ENCODE peak calls at places on chromosomes 5 and 9, in five cellular contexts. Z is CD8-positive, alpha-beta T cell; U is fibroblast of mammary gland; D is GM23338; O is Calu3. H is an unnamed sample.

GRCh38 chr5:73654861-73655318 is 28.9 kb downstream of the ARHGEF28 start:
- DNase-seq in Z (no peak), U (no peak), D (no peak), O (no peak), H (no peak)

GRCh38 chr5:66171349-66172344 is 27.5 kb downstream of the SREK1 start:
- DNase-seq in Z (peak; percentile 31), U (peak; percentile 62), D (peak; percentile 74), O (peak; percentile 41), H (peak; percentile 12)

GRCh38 chr9:108683245-108683644 is 172.5 kb downstream of the ACTL7B start:
- DNase-seq in Z (no peak), U (no peak), D (no peak), O (no peak), H (no peak)

GRCh38 chr5:14716755-14717752 is 52.5 kb downstream of the OTULIN start:
- DNase-seq in Z (no peak), U (no peak), D (no peak), O (no peak), H (no peak)

GRCh38 chr5:37391591-37391990 is 12.5 kb downstream of the WDR70 start:
- DNase-seq in Z (no peak), U (no peak), D (no peak), O (no peak), H (no peak)

GRCh38 chr9:136149853-136150252 is 31.2 kb upstream of the TMEM250 start:
- DNase-seq in Z (no peak), U (no peak), D (no peak), O (no peak), H (no peak)

GRCh38 chr5:116930628-116931027 is 356.0 kb upstream of the SEMA6A start:
- DNase-seq in Z (no peak), U (no peak), D (no peak), O (no peak), H (no peak)

GRCh38 chr9:131630206-131630831 is 85.0 kb downstream of the PRRT1B start:
- DNase-seq in Z (no peak), U (no peak), D (no peak), O (no peak), H (no peak)

GRCh38 chr5:61416410-61416809 is 84.4 kb downstream of the ZSWIM6 start:
- DNase-seq in Z (no peak), U (no peak), D (no peak), O (no peak), H (no peak)

GRCh38 chr9:98994226-98995058 is 50.7 kb downstream of the COL15A1 start:
- DNase-seq in Z (no peak), U (peak; percentile 37), D (no peak), O (no peak), H (no peak)

GRCh38 chr5:31844615-31845345 is 205.8 kb downstream of the PDZD2 start:
- DNase-seq in Z (no peak), U (no peak), D (no peak), O (peak; percentile 47), H (no peak)

GRCh38 chr9:79302002-79302401 is 269.8 kb upstream of the TLE4 start:
- DNase-seq in Z (no peak), U (no peak), D (no peak), O (no peak), H (no peak)

GRCh38 chr5:169906745-169907649 is 73.3 kb downstream of the INSYN2B start:
- DNase-seq in Z (no peak), U (no peak), D (no peak), O (no peak), H (no peak)

GRCh38 chr5:6302684-6303083 is 75.7 kb downstream of the MED10 start:
- DNase-seq in Z (no peak), U (no peak), D (peak; percentile 65), O (no peak), H (peak; percentile 43)

GRCh38 chr5:138726848-138727247 is 26.4 kb upstream of the CTNNA1 start:
- DNase-seq in Z (no peak), U (no peak), D (no peak), O (no peak), H (no peak)

GRCh38 chr9:85212209-85212608 is 529.5 kb downstream of the AGTPBP1 start:
- DNase-seq in Z (no peak), U (peak; percentile 55), D (no peak), O (peak; percentile 15), H (no peak)

GRCh38 chr5:159878988-159879471 is 37.3 kb upstream of the ADRA1B start:
- DNase-seq in Z (no peak), U (peak; percentile 92), D (peak; percentile 80), O (peak; percentile 53), H (peak; percentile 56)

GRCh38 chr9:133306242-133307194 is 29.5 kb downstream of the SURF6 start:
- DNase-seq in Z (no peak), U (no peak), D (no peak), O (no peak), H (no peak)

GRCh38 chr9:101465330-101465915 is 29.8 kb upstream of the ALDOB start:
- DNase-seq in Z (no peak), U (peak; percentile 80), D (peak; percentile 79), O (peak; percentile 53), H (no peak)
- TF ChIP-seq CTCF in Z (no peak), U (peak; percentile 58), D (peak; percentile 63), O (no peak), H (no peak)

DNA sequence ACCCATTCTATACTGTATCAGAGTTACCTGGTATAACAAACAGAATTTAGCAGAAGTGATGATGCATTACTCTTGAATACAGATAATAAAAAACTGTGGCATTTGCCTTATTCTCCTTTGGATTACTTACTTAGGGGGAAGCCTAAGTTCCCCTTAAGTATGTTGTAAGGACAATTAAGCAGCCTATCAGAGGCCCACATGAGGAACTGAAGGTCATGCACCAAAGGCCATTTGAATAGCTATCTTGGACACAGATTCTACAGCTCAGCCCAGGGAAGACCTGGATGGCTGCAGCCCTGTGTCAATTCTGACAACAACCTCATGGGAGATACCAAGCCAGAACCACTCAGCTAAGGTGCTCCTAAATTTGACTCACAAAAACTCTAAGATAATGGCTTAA is 125.2 kb downstream of the RAPGEF6 start:
- DNase-seq in Z (no peak), U (no peak), D (no peak), O (no peak), H (no peak)
- TF ChIP-seq CTCF in Z (no peak), U (no peak), D (no peak), O (no peak), H (no peak)

GRCh38 chr5:56465757-56466127 is 232.6 kb upstream of the ANKRD55 start:
- DNase-seq in Z (no peak), U (no peak), D (no peak), O (no peak), H (no peak)

GRCh38 chr5:56464935-56465756 is 232.0 kb upstream of the ANKRD55 start:
- DNase-seq in Z (no peak), U (no peak), D (no peak), O (no peak), H (no peak)

GRCh38 chr5:56468278-56468677 is 235.1 kb upstream of the ANKRD55 start:
- DNase-seq in Z (no peak), U (no peak), D (no peak), O (no peak), H (no peak)

GRCh38 chr5:56467176-56467717 is 234.1 kb upstream of the ANKRD55 start:
- DNase-seq in Z (no peak), U (no peak), D (no peak), O (no peak), H (no peak)

DNA sequence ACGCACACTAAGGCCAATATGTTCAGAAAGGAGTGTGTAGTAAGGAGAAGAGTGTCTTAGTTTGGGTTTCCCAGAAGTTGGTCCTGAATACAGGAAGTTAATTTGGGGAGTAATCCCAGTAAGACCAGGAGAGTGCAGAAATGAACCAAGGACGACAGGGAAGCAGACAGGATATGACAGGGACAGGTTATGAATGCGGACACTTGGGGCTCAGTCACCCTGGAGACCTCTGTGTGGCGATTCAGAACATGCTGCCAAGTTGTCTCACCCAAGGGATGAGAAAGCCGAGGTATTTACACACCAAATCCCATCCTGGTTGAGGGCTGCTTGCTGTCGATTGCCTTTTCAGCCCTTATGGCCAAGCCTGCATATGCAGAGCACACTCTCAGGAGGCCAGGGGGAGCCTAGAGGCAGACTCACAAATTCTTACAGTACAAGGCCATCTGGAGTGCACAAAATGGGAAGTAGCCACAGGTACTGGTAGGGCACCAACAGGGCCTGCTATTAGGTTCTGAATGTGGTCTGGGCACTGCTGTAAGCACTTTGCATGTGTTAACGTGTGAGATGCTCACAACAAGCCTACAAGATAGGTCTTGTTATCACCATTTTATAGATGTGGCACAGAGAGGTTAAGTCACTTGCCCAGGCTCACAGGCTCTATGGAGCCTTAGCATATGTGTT is 233.1 kb upstream of the ANKRD55 start:
- DNase-seq in Z (no peak), U (no peak), D (no peak), O (no peak), H (no peak)
- TF ChIP-seq CTCF in Z (no peak), U (no peak), D (no peak), O (no peak), H (no peak)

DNA sequence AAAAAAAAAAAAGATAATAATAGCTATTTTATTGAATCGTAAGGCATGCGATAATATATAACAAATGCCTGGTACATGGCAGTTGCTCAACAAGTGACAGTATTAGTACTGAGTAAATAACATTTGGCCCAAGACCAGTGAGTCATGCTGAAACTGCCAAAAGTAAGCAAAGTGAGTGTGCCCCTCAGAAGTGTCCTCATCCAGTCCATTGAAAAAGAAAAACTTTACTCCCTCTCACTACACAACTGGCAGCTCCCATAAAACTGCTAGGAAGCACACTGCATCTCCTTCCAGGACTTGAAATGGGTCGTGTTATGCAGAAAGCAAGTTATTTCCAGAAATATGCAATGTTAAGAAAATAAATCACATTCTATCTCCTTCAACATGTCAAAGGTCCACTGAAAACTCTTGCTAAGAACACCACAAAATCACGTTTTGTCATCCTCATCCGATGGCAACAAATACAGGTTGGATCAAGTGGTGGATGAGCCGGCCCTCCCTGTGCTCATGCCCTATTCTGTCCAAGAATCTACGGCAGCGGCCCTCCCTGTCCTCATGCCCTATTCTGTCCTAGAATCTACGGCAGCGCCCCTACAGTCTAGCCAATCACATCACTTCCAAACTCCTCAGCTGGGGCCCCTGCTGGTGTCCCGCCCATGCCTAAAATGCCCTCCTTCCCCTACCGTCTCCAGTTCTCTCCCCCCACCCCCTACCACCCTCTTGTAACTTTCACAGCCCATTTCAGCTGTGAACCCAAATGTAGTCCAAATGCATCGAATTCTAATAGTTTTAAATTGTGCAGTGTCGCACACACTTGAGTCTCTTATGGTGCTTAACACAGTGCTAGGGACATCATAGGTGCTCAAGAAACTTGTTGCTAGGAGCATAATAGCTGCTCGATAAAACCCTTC is 12.5 kb downstream of the PTCH1 start:
- DNase-seq in Z (no peak), U (peak; percentile 86), D (peak; percentile 84), O (no peak), H (peak; percentile 31)
- TF ChIP-seq CTCF in Z (no peak), U (no peak), D (peak; percentile 19), O (no peak), H (no peak)

DNA sequence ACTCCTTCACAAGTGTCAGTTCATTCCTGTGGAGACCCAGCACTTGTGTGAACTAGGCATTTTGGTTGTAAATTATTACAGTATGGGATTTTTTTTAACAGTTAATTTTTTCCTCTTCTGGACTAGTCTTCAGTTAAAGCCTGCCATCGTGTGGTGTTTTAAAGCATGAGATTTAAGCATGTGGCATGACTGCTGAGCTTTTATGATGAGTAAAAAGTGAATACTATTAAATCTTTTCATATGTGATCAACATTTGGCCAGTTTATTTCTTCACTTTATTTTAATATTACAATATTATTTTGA is 25.0 kb downstream of the LMNB1 start:
- DNase-seq in Z (no peak), U (peak; percentile 69), D (no peak), O (no peak), H (no peak)
- TF ChIP-seq CTCF in Z (peak; percentile 36), U (peak; percentile 46), D (no peak), O (no peak), H (no peak)

H was measured in nephron progenitor cell.